ENCODE peak calls at places on chromosomes 6 and 20, in ten cellular contexts. M is mucosa of descending colon; Y is CD8-positive, alpha-beta T cell; N is left ventricle myocardium inferior; E is tibial nerve; G is Peyer's patch; B is PC-9; P is Panc1; K is adrenal gland; A is cardiac muscle cell. V is an unnamed sample. For H3K4me1, the result is how much of the 10 kb centered on the place peaks cover.

GRCh38 chr6:137976430-137976829 is 109.4 kb downstream of the TNFAIP3 start:
- DNase-seq in Y (no peak), M (no peak), A (no peak), G (no peak), K (no peak), N (no peak), E (no peak), P (no peak), B (no peak), V (no peak)

GRCh38 chr20:60102665-60103210 is 144.5 kb downstream of the CDH26 start:
- DNase-seq in B (no peak), A (no peak), N (no peak), Y (no peak), G (no peak), P (no peak), M (peak), E (no peak), K (no peak), V (no peak)

GRCh38 chr6:39370021-39370420 is 47.5 kb upstream of the KCNK16 start:
- DNase-seq in G (no peak), K (no peak), B (no peak), Y (no peak), A (no peak), M (no peak), N (no peak), E (no peak), P (no peak), V (no peak)

GRCh38 chr20:63306673-63307537 is 13.9 kb downstream of the COL20A1 start:
- DNase-seq in B (no peak), P (no peak), K (no peak), N (peak), M (no peak), Y (no peak), G (no peak), A (no peak), E (no peak), V (no peak)

GRCh38 chr20:38373231-38373867 is 27.1 kb downstream of the LBP start:
- DNase-seq in K (peak), A (peak), E (no peak), M (no peak), Y (no peak), N (no peak), G (no peak), B (no peak), P (no peak), V (peak)

GRCh38 chr20:32195581-32195980 is 12.0 kb downstream of the PLAGL2 start:
- DNase-seq in K (no peak), Y (no peak), B (no peak), A (no peak), G (no peak), M (no peak), P (no peak), N (no peak), E (no peak), V (no peak)

GRCh38 chr6:47135772-47136171 is 93.6 kb upstream of the ADGRF1 start:
- DNase-seq in G (no peak), Y (no peak), E (no peak), M (no peak), B (peak), A (peak), P (peak), N (no peak), K (no peak), V (no peak)

GRCh38 chr20:7516631-7517051 is 423.6 kb downstream of the HAO1 start:
- DNase-seq in Y (no peak), K (no peak), P (no peak), E (no peak), A (no peak), N (no peak), M (no peak), B (no peak), G (no peak), V (no peak)

GRCh38 chr20:53736757-53737403 is 143.2 kb upstream of the ZNF217 start:
- DNase-seq in K (no peak), N (no peak), Y (no peak), M (peak), G (no peak), P (peak), A (peak), E (no peak), B (no peak), V (no peak)

GRCh38 chr6:106692823-106693216 is 63.4 kb downstream of the QRSL1 start:
- DNase-seq in P (no peak), M (no peak), B (no peak), N (no peak), E (no peak), A (no peak), G (no peak), Y (no peak), K (no peak), V (no peak)

GRCh38 chr6:16483315-16483875 is 245.0 kb downstream of the GMPR start:
- DNase-seq in G (no peak), P (no peak), K (no peak), B (no peak), Y (no peak), A (no peak), M (no peak), E (no peak), N (no peak), V (no peak)
- H3K4me1 ChIP-seq in G (under half), P (under half), K (under half), B (under half), Y (half or more), A (under half), M (under half), E (under half), N (under half), V (under half)

DNA sequence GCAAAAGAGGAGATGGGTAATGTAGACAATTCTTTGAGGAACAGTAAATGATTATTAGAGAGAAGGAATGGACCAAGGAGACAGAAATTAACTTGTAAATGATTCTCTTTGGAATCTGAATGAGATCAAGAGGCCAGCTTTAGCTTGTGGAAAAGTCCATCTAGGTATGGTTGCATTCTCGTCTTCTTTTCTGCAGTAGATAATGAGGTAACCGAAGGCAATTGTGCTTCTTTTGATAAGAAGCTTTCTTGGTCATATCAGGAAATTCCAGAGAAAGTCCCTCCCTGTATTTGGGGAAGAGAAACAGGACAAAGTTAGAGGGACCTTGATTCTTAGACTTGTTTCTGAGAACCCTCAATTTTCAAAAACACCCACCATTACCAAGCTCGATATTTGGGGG is 109.1 kb upstream of the PRSS16 start:
- DNase-seq in N (no peak), K (no peak), E (no peak), G (no peak), B (no peak), A (no peak), Y (no peak), M (no peak), P (no peak), V (no peak)
- H3K4me3 ChIP-seq in N (no peak), K (no peak), E (no peak), G (no peak), B (peak), A (no peak), Y (peak), M (no peak), P (no peak), V (no peak)

DNA sequence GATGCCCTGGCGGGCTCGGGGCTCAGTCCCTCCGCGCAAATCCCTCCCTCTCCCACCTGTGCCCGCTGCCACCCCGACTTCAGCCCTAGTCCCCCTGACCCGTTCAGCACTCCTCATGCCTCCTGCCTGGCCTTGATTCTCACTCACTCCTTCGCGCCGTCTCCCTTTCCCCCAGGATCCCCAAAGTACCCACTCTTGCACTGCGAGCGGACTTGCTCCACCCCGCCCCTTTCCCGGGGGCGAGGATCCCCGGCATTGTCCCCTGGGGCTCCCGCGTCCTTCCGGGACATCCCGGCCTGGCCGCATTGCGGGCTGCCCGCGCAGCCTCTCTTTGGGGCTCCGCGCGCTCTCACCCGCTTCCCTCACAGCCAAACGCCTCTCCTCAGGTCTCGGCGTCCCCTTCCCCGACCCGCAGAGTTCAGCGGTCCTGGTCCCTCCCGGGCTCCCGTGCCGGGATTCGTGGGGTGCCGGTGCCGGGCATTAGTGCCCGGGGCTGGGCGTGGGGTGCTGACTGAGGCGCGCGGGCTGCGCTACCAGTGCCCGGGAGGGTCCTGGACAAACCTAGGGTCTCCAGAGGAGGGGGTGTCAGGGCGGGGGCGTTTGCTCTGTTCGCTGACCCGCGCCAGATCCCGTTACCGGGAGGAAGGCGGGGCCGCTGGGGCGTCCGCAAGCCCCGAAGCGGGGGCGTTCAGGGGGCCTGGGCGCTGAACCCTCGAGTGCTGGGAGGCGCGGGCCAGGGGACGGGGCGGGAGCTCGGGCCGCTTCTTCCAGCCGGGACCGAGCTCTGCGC is 45.6 kb upstream of the SUPT3H start:
- DNase-seq in M (no peak), G (peak), P (no peak), E (peak), N (peak), B (no peak), Y (peak), A (peak), K (no peak), V (no peak)
- TF ChIP-seq CTCF in M (no peak), G (no peak), P (no peak), E (no peak), N (no peak), B (no peak), Y (no peak), A (no peak), K (no peak), V (no peak)

GRCh38 chr6:10407674-10408054 is 7.2 kb downstream of the TFAP2A start:
- DNase-seq in A (no peak), Y (no peak), K (no peak), N (no peak), G (no peak), E (no peak), B (no peak), M (no peak), P (no peak), V (no peak)
- H3K4me1 ChIP-seq in A (under half), Y (under half), K (under half), N (under half), G (under half), E (under half), B (half or more), M (under half), P (half or more), V (under half)

GRCh38 chr6:168640738-168641137 is 199.8 kb downstream of the SMOC2 start:
- DNase-seq in M (no peak), Y (no peak), A (peak), K (no peak), P (no peak), G (no peak), E (no peak), N (no peak), B (no peak), V (no peak)

GRCh38 chr6:168641455-168641854 is 200.5 kb downstream of the SMOC2 start:
- DNase-seq in B (peak), P (no peak), A (peak), G (no peak), Y (no peak), N (no peak), E (no peak), M (no peak), K (peak), V (peak)

GRCh38 chr6:168638497-168639072 is 197.6 kb downstream of the SMOC2 start:
- DNase-seq in A (no peak), Y (no peak), E (no peak), N (no peak), B (no peak), M (no peak), P (no peak), K (no peak), G (no peak), V (no peak)

GRCh38 chr6:168637853-168638252 is 196.9 kb downstream of the SMOC2 start:
- DNase-seq in Y (no peak), E (no peak), N (no peak), B (no peak), A (no peak), K (no peak), G (no peak), M (peak), P (no peak), V (no peak)

GRCh38 chr6:168640181-168640580 is 199.2 kb downstream of the SMOC2 start:
- DNase-seq in Y (no peak), M (no peak), P (no peak), N (no peak), B (no peak), K (no peak), A (no peak), E (no peak), G (no peak), V (no peak)
- H3K4me3 ChIP-seq in Y (no peak), M (no peak), P (no peak), N (no peak), B (no peak), K (no peak), A (no peak), E (no peak), G (no peak), V (no peak)

DNA sequence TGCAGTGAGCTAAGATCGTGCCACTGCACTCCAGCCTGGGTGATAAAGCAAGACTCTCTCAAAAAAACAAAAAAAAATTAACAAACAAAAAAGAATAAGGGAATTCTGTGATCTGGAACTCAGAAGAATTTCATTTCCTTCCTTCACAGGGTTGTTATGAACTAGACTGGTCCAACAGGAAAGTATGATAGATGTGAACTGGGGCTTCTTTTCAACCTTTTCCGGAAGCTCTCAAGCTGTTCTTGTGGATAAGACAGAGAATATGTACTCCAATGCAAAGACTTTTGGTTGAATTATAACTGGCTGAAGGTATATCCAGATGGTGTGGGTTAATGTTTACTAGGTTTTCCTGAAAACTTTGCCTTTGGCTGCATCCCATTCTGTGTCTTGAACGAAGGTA is 5.3 kb downstream of the RNF8 start:
- DNase-seq in B (no peak), K (no peak), N (no peak), G (no peak), M (no peak), P (no peak), A (no peak), E (no peak), Y (no peak), V (no peak)
- TF ChIP-seq CTCF in B (no peak), K (no peak), N (no peak), G (no peak), M (no peak), P (no peak), A (no peak), E (no peak), Y (no peak), V (no peak)

DNA sequence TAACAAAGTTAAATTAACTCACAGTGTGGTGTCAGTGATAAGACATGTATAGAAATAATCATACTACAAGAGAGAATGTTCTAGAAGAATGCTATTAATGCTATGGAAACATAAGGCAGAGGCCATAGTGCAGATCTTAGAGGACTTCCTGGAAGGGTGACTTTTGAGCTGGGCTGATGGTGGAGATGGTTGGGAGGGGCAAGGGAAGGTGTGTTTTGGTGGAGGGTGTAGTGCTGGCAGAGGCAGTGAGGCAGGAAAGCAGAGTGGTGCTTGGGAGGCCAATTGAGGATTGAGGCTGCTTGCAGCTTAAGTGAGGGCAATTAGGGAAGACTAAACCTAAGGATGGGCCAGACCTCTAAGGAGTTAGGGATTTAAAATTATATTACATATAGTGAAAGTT is 58.5 kb upstream of the FNDC1 start:
- DNase-seq in E (no peak), P (no peak), N (no peak), G (no peak), Y (no peak), B (no peak), A (no peak), K (peak), M (no peak), V (no peak)
- H3K4me1 ChIP-seq in E (under half), P (under half), N (under half), G (under half), Y (under half), B (under half), A (under half), K (under half), M (under half), V (under half)

DNA sequence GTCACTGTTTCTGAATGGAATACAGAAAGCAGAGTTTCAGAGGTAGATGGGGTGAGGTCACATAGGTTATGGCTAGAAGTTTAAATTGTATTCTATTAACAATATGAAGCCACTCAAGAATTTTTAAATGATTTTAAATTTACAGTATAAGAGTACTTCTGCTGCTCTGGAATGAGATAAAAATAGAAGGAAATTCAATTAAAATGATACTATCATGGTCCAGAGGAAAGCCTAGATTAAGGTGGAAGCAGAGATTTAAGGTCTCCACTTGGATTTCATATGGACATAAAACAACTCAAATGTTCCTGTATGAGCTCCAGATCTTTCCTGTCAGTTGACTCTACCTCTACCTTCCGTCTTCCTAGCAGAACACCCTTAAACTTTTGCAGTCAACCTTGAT is 68.6 kb downstream of the REV3L start:
- DNase-seq in A (no peak), B (no peak), P (no peak), E (no peak), Y (no peak), K (no peak), N (no peak), G (no peak), M (no peak), V (no peak)
- H3K4me3 ChIP-seq in A (no peak), B (no peak), P (no peak), E (no peak), Y (no peak), K (no peak), N (no peak), G (no peak), M (no peak), V (no peak)

V was measured in Caco-2.